ENCODE peak calls at places on chromosome 4, in five cellular contexts. One of them, this sample, is unnamed.

GRCh38 chr4:2794707-2795557 is 2.0 kb downstream of the SH3BP2 start:
- DNase-seq in choroid plexus epithelial cell: peak
- DNase-seq in GM20000: no peak
- DNase-seq in thoracic aorta: no peak
- DNase-seq in IMR-90: peak
- DNase-seq in this sample: no peak

GRCh38 chr4:100428051-100428450 is 89.8 kb downstream of the EMCN start:
- DNase-seq in thoracic aorta: no peak
- DNase-seq in choroid plexus epithelial cell: peak
- DNase-seq in IMR-90: peak
- DNase-seq in GM20000: no peak
- DNase-seq in this sample: no peak

GRCh38 chr4:184383497-184384055 is 90.8 kb downstream of the IRF2 start:
- DNase-seq in thoracic aorta: no peak
- DNase-seq in choroid plexus epithelial cell: peak
- DNase-seq in IMR-90: peak
- DNase-seq in GM20000: no peak
- DNase-seq in this sample: no peak

GRCh38 chr4:158068063-158068462 is 104.8 kb downstream of the GASK1B start:
- DNase-seq in thoracic aorta: no peak
- DNase-seq in choroid plexus epithelial cell: peak
- DNase-seq in GM20000: no peak
- DNase-seq in IMR-90: peak
- DNase-seq in this sample: no peak

GRCh38 chr4:40292313-40292759 is 42.8 kb upstream of the CHRNA9 start:
- DNase-seq in choroid plexus epithelial cell: peak
- DNase-seq in thoracic aorta: no peak
- DNase-seq in GM20000: no peak
- DNase-seq in IMR-90: peak
- DNase-seq in this sample: no peak

GRCh38 chr4:153916273-153916755 is 127.4 kb upstream of the SFRP2 start:
- DNase-seq in thoracic aorta: no peak
- DNase-seq in choroid plexus epithelial cell: no peak
- DNase-seq in GM20000: peak
- DNase-seq in IMR-90: no peak
- DNase-seq in this sample: peak

GRCh38 chr4:1814453-1814852 is 21.4 kb downstream of the FGFR3 start:
- DNase-seq in IMR-90: no peak
- DNase-seq in GM20000: no peak
- DNase-seq in choroid plexus epithelial cell: no peak
- DNase-seq in thoracic aorta: no peak
- DNase-seq in this sample: no peak

GRCh38 chr4:56531823-56532222 is 26.2 kb downstream of the ARL9 start:
- DNase-seq in choroid plexus epithelial cell: no peak
- DNase-seq in IMR-90: no peak
- DNase-seq in GM20000: no peak
- DNase-seq in thoracic aorta: no peak
- DNase-seq in this sample: no peak

GRCh38 chr4:108906006-108906405 is 143.2 kb upstream of the ETNPPL start:
- DNase-seq in choroid plexus epithelial cell: no peak
- DNase-seq in thoracic aorta: no peak
- DNase-seq in IMR-90: no peak
- DNase-seq in GM20000: no peak
- DNase-seq in this sample: no peak

GRCh38 chr4:88900432-88900831 is 156.6 kb downstream of the FAM13A start:
- DNase-seq in thoracic aorta: no peak
- DNase-seq in choroid plexus epithelial cell: peak
- DNase-seq in IMR-90: peak
- DNase-seq in GM20000: no peak
- DNase-seq in this sample: no peak

GRCh38 chr4:78517050-78517652 is 34.4 kb upstream of the ANXA3 start:
- DNase-seq in thoracic aorta: no peak
- DNase-seq in GM20000: no peak
- DNase-seq in choroid plexus epithelial cell: peak
- DNase-seq in IMR-90: peak
- DNase-seq in this sample: no peak

GRCh38 chr4:97003715-97004114 is 1139.6 kb downstream of the STPG2 start:
- DNase-seq in choroid plexus epithelial cell: peak
- DNase-seq in GM20000: no peak
- DNase-seq in thoracic aorta: no peak
- DNase-seq in IMR-90: no peak
- DNase-seq in this sample: no peak

GRCh38 chr4:152021788-152022438 is 261.1 kb upstream of the GATB start:
- DNase-seq in choroid plexus epithelial cell: no peak
- DNase-seq in GM20000: no peak
- DNase-seq in thoracic aorta: no peak
- DNase-seq in IMR-90: no peak
- DNase-seq in this sample: no peak

GRCh38 chr4:177339794-177340374 is 30.2 kb downstream of the NEIL3 start:
- DNase-seq in choroid plexus epithelial cell: peak
- DNase-seq in GM20000: peak
- DNase-seq in IMR-90: peak
- DNase-seq in thoracic aorta: no peak
- DNase-seq in this sample: no peak

GRCh38 chr4:28481565-28481964 is 1620.9 kb downstream of the STIM2 start:
- DNase-seq in IMR-90: no peak
- DNase-seq in thoracic aorta: no peak
- DNase-seq in choroid plexus epithelial cell: no peak
- DNase-seq in GM20000: no peak
- DNase-seq in this sample: no peak

GRCh38 chr4:54085284-54085683 is 14.7 kb upstream of the GSX2 start:
- DNase-seq in IMR-90: peak
- DNase-seq in GM20000: no peak
- DNase-seq in choroid plexus epithelial cell: peak
- DNase-seq in thoracic aorta: no peak
- DNase-seq in this sample: no peak

GRCh38 chr4:88964450-88964849 is 92.5 kb downstream of the FAM13A start:
- DNase-seq in IMR-90: peak
- DNase-seq in choroid plexus epithelial cell: peak
- DNase-seq in thoracic aorta: no peak
- DNase-seq in GM20000: no peak
- DNase-seq in this sample: no peak

GRCh38 chr4:151600432-151600831 is 160.4 kb downstream of the GATB start:
- DNase-seq in thoracic aorta: no peak
- DNase-seq in GM20000: no peak
- DNase-seq in IMR-90: peak
- DNase-seq in choroid plexus epithelial cell: peak
- DNase-seq in this sample: no peak

GRCh38 chr4:159551268-159551667 is 448.4 kb downstream of the RAPGEF2 start:
- DNase-seq in choroid plexus epithelial cell: peak
- DNase-seq in thoracic aorta: no peak
- DNase-seq in IMR-90: no peak
- DNase-seq in GM20000: no peak
- DNase-seq in this sample: no peak

GRCh38 chr4:150098214-150098613 is 20.0 kb downstream of the DCLK2 start:
- DNase-seq in choroid plexus epithelial cell: peak
- DNase-seq in GM20000: no peak
- DNase-seq in IMR-90: peak
- DNase-seq in thoracic aorta: no peak
- DNase-seq in this sample: no peak

GRCh38 chr4:125266901-125267601 is 47.7 kb upstream of the FAT4 start:
- DNase-seq in GM20000: no peak
- DNase-seq in IMR-90: peak
- DNase-seq in choroid plexus epithelial cell: peak
- DNase-seq in thoracic aorta: no peak
- DNase-seq in this sample: no peak

GRCh38 chr4:1330761-1331590 is 16.0 kb upstream of the UVSSA start:
- DNase-seq in thoracic aorta: no peak
- DNase-seq in choroid plexus epithelial cell: no peak
- DNase-seq in IMR-90: no peak
- DNase-seq in GM20000: no peak
- DNase-seq in this sample: peak

GRCh38 chr4:55008166-55009056 is 117.0 kb downstream of the KDR start:
- DNase-seq in GM20000: peak
- DNase-seq in IMR-90: no peak
- DNase-seq in thoracic aorta: no peak
- DNase-seq in choroid plexus epithelial cell: no peak
- DNase-seq in this sample: peak

GRCh38 chr4:8538703-8539567 is 41.3 kb upstream of the GPR78 start:
- DNase-seq in choroid plexus epithelial cell: no peak
- DNase-seq in IMR-90: peak
- DNase-seq in thoracic aorta: no peak
- DNase-seq in GM20000: no peak
- DNase-seq in this sample: no peak

GRCh38 chr4:81214518-81215218 is 354 bp downstream of the PRKG2 start:
- DNase-seq in IMR-90: peak
- DNase-seq in choroid plexus epithelial cell: peak
- DNase-seq in GM20000: no peak
- DNase-seq in thoracic aorta: no peak
- DNase-seq in this sample: peak

GRCh38 chr4:141645611-141646340 is 9.4 kb downstream of the IL15 start:
- DNase-seq in thoracic aorta: no peak
- DNase-seq in IMR-90: peak
- DNase-seq in GM20000: no peak
- DNase-seq in choroid plexus epithelial cell: peak
- DNase-seq in this sample: no peak

GRCh38 chr4:175453456-175453855 is 358.6 kb downstream of the GPM6A start:
- DNase-seq in choroid plexus epithelial cell: peak
- DNase-seq in thoracic aorta: no peak
- DNase-seq in IMR-90: no peak
- DNase-seq in GM20000: no peak
- DNase-seq in this sample: no peak

GRCh38 chr4:89914609-89915008 is 20.0 kb downstream of the MMRN1 start:
- DNase-seq in GM20000: no peak
- DNase-seq in IMR-90: no peak
- DNase-seq in thoracic aorta: no peak
- DNase-seq in choroid plexus epithelial cell: no peak
- DNase-seq in this sample: no peak

GRCh38 chr4:184824776-184825393 is 883 bp downstream of the ACSL1 start:
- DNase-seq in thoracic aorta: no peak
- DNase-seq in choroid plexus epithelial cell: no peak
- DNase-seq in GM20000: peak
- DNase-seq in IMR-90: no peak
- DNase-seq in this sample: peak

GRCh38 chr4:185811509-185812364 is at the start of gene SORBS2:
- DNase-seq in thoracic aorta: no peak
- DNase-seq in choroid plexus epithelial cell: peak
- DNase-seq in GM20000: peak
- DNase-seq in IMR-90: peak
- DNase-seq in this sample: no peak

GRCh38 chr4:76904646-76905190 is 6.8 kb upstream of the SOWAHB start:
- DNase-seq in choroid plexus epithelial cell: no peak
- DNase-seq in IMR-90: no peak
- DNase-seq in thoracic aorta: no peak
- DNase-seq in GM20000: no peak
- DNase-seq in this sample: no peak

GRCh38 chr4:76902233-76902890 is 4.4 kb upstream of the SOWAHB start:
- DNase-seq in thoracic aorta: no peak
- DNase-seq in GM20000: no peak
- DNase-seq in choroid plexus epithelial cell: no peak
- DNase-seq in IMR-90: no peak
- DNase-seq in this sample: no peak

GRCh38 chr4:76909711-76910110 is 11.8 kb upstream of the SOWAHB start:
- DNase-seq in IMR-90: no peak
- DNase-seq in GM20000: no peak
- DNase-seq in thoracic aorta: no peak
- DNase-seq in choroid plexus epithelial cell: no peak
- DNase-seq in this sample: no peak

GRCh38 chr4:76905521-76905920 is 7.6 kb upstream of the SOWAHB start:
- DNase-seq in choroid plexus epithelial cell: peak
- DNase-seq in IMR-90: peak
- DNase-seq in thoracic aorta: no peak
- DNase-seq in GM20000: no peak
- DNase-seq in this sample: no peak
- TF ChIP-seq CTCF in choroid plexus epithelial cell: no peak
- TF ChIP-seq CTCF in IMR-90: no peak
- TF ChIP-seq CTCF in thoracic aorta: no peak
- TF ChIP-seq CTCF in GM20000: no peak
- TF ChIP-seq CTCF in this sample: no peak

DNA sequence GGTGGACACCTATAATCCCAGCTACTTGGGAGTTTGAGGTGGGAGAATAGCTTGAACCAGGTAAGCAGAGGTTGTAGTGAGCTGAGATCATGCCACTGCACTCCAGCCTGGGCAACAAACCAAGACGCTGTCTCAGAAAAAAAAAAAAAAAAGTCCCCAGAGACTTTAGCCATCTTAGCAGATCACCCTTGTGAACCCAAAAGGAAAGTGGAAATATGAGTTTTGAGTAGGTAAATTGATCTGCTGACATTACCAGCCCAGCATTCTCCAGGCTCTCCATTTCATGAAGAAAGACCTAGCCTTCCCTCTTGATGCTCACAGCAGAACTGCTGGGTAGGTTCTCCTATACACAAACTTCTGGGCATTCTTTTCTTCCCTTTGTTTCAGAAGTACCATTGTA is 24.5 kb upstream of the HNRNPD start:
- DNase-seq in choroid plexus epithelial cell: no peak
- DNase-seq in thoracic aorta: no peak
- DNase-seq in IMR-90: no peak
- DNase-seq in GM20000: no peak
- DNase-seq in this sample: no peak
- TF ChIP-seq CTCF in choroid plexus epithelial cell: no peak
- TF ChIP-seq CTCF in thoracic aorta: no peak
- TF ChIP-seq CTCF in IMR-90: no peak
- TF ChIP-seq CTCF in GM20000: no peak
- TF ChIP-seq CTCF in this sample: no peak

DNA sequence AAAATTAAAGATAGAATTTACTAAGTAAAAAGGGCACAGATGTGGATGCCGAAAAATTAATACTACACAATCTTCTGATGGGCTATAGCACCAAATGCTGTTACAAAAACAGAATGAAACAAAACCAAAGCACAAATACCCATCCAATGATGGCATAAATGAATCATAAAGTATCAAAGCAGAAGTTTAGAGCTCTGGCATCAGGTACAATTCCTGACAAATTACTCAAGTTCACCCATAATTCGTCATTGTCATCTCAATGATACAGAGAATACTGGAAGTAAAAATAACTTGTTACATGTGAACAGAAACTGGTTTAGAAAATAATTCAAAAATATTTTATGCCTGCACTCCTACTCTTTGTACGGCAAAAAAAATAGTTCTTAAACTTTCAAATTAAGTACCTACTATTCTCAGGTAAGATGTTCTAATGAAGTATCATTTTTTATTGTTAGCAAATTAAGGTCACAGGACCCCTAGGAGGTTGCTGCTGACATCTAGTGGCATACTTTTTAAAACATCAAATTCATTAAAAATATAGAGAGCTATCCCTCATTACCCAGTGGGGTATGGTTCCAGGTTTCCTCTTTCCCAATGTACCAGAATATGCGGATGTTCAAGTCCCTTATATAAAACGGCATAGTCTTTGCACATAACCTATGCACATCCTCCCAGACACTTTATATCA is 126.1 kb downstream of the INPP4B start:
- DNase-seq in IMR-90: peak
- DNase-seq in GM20000: peak
- DNase-seq in choroid plexus epithelial cell: peak
- DNase-seq in thoracic aorta: no peak
- DNase-seq in this sample: no peak
- TF ChIP-seq CTCF in IMR-90: peak
- TF ChIP-seq CTCF in GM20000: no peak
- TF ChIP-seq CTCF in choroid plexus epithelial cell: peak
- TF ChIP-seq CTCF in thoracic aorta: peak
- TF ChIP-seq CTCF in this sample: peak

DNA sequence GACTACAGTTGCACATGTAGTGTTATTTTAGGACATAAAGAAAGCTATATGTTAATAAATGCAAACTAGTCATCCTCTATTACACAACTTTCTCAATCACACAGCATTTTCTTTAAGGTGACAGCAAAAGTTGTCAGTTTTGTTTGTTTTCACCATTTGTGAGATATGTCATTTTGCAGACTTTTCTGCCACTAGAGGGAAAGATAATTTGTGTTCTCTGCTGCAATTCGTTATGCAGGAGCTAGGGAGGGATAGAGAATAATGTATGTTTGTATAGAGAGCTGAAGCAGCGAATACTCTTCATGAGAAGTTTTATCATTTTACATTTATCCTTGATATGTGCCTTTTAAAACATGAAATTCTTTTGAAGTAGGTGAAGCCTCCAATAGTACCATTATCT is 670.6 kb upstream of the ATOH1 start:
- DNase-seq in IMR-90: peak
- DNase-seq in GM20000: no peak
- DNase-seq in thoracic aorta: no peak
- DNase-seq in choroid plexus epithelial cell: no peak
- DNase-seq in this sample: no peak
- TF ChIP-seq CTCF in IMR-90: peak
- TF ChIP-seq CTCF in GM20000: no peak
- TF ChIP-seq CTCF in thoracic aorta: no peak
- TF ChIP-seq CTCF in choroid plexus epithelial cell: peak
- TF ChIP-seq CTCF in this sample: no peak